ENCODE peak calls at places on chromosome 6, in four cellular contexts. G, S, M and Z are unnamed samples.
A peak's percentile ranks its signal among the peaks of the same experiment; 100 is the strongest.

GRCh38 chr6:38012573-38012972 is 193.0 kb downstream of the ZFAND3 start:
- DNase-seq in G (no peak), M (peak; percentile 71), S (peak; percentile 53), Z (peak; percentile 52)

GRCh38 chr6:137095651-137096238 is 51.0 kb upstream of the IL20RA start:
- DNase-seq in S (no peak), G (no peak), M (no peak), Z (no peak)

GRCh38 chr6:111888928-111889696 is 15.9 kb upstream of the FYN start:
- DNase-seq in S (no peak), M (peak; percentile 52), G (no peak), Z (peak; percentile 56)

GRCh38 chr6:50843842-50844241 is 25.2 kb downstream of the TFAP2B start:
- DNase-seq in G (peak; percentile 92), S (no peak), M (no peak), Z (no peak)

GRCh38 chr6:25962368-25963127 is at the start of gene TRIM38:
- DNase-seq in G (peak; percentile 54), M (peak; percentile 97), S (peak; percentile 82), Z (peak; percentile 94)

GRCh38 chr6:42551202-42551601 is 12.6 kb upstream of the UBR2 start:
- DNase-seq in G (no peak), M (peak; percentile 63), S (no peak), Z (no peak)

GRCh38 chr6:89711801-89712200 is 73.3 kb upstream of the LYRM2 start:
- DNase-seq in M (no peak), S (no peak), G (no peak), Z (no peak)

GRCh38 chr6:170031684-170032121 is 259.2 kb downstream of the DLL1 start:
- DNase-seq in S (no peak), G (peak; percentile 36), M (peak; percentile 24), Z (peak; percentile 6)

GRCh38 chr6:119575721-119576120 is 226.2 kb upstream of the MAN1A1 start:
- DNase-seq in M (peak; percentile 87), S (no peak), G (no peak), Z (peak; percentile 89)

GRCh38 chr6:12605888-12606345 is 110.7 kb upstream of the PHACTR1 start:
- DNase-seq in M (peak; percentile 85), S (peak; percentile 47), G (no peak), Z (peak; percentile 77)

GRCh38 chr6:132135409-132135808 is 184.2 kb upstream of the CCN2 start:
- DNase-seq in S (no peak), G (no peak), M (no peak), Z (no peak)

GRCh38 chr6:145017516-145017915 is 717.8 kb downstream of the EPM2A start:
- DNase-seq in G (no peak), M (peak; percentile 60), S (no peak), Z (no peak)

GRCh38 chr6:24927985-24928735 is 7.6 kb downstream of the RIPOR2 start:
- DNase-seq in M (peak; percentile 31), S (no peak), G (no peak), Z (peak; percentile 61)

GRCh38 chr6:105137388-105137787 is 42.4 kb downstream of the POPDC3 start:
- DNase-seq in M (peak; percentile 57), S (no peak), G (no peak), Z (peak; percentile 34)

GRCh38 chr6:3278691-3279090 is 19.9 kb downstream of the PSMG4 start:
- DNase-seq in M (no peak), S (no peak), G (no peak), Z (no peak)

GRCh38 chr6:143267740-143268139 is 182.8 kb downstream of the ADAT2 start:
- DNase-seq in G (no peak), M (no peak), S (no peak), Z (no peak)

GRCh38 chr6:107153061-107153460 is 37.7 kb upstream of the BEND3 start:
- DNase-seq in M (no peak), G (no peak), S (no peak), Z (no peak)

GRCh38 chr6:43283905-43284304 is 14.2 kb upstream of the SLC22A7 start:
- DNase-seq in M (no peak), S (no peak), G (no peak), Z (no peak)

GRCh38 chr6:14655990-14656640 is 538.5 kb downstream of the CD83 start:
- DNase-seq in S (no peak), M (no peak), G (no peak), Z (no peak)

GRCh38 chr6:112683926-112684325 is 336.8 kb downstream of the RFPL4B start:
- DNase-seq in M (peak; percentile 94), G (no peak), S (peak; percentile 95), Z (peak; percentile 87)

GRCh38 chr6:27892596-27893058 is 19.6 kb downstream of the OR2B2 start:
- DNase-seq in S (no peak), G (no peak), M (peak; percentile 54), Z (no peak)

GRCh38 chr6:106114492-106114891 is 28.4 kb downstream of the PRDM1 start:
- DNase-seq in M (no peak), S (no peak), G (no peak), Z (no peak)

GRCh38 chr6:113495521-113495920 is 361.6 kb upstream of the MARCKS start:
- DNase-seq in S (no peak), G (no peak), M (peak; percentile 87), Z (peak; percentile 86)

GRCh38 chr6:33595001-33595846 is 15.1 kb upstream of the BAK1 start:
- DNase-seq in S (no peak), G (no peak), M (peak; percentile 72), Z (peak; percentile 54)

GRCh38 chr6:12892201-12892600 is 175.6 kb downstream of the PHACTR1 start:
- DNase-seq in G (no peak), M (no peak), S (peak; percentile 10), Z (no peak)

GRCh38 chr6:10567256-10568041 is 46.3 kb downstream of the GCNT2 start:
- DNase-seq in M (no peak), G (no peak), S (no peak), Z (peak; percentile 37)